ENCODE peak calls at places on chromosome 2, in six cellular contexts. N, L, I, X, Z and Y are unnamed samples.

GRCh38 chr2:236916181-236916580 is 169.5 kb upstream of the COPS8 start:
- DNase-seq in L (no peak), I (no peak), N (no peak), X (no peak), Z (no peak), Y (no peak)

GRCh38 chr2:62725712-62726055 is 20.2 kb downstream of the EHBP1 start:
- DNase-seq in X (no peak), Z (no peak), N (no peak), L (no peak), I (no peak), Y (no peak)

GRCh38 chr2:47181176-47181575 is 26.1 kb upstream of the STPG4 start:
- DNase-seq in N (no peak), L (no peak), Z (no peak), X (no peak), I (no peak), Y (no peak)

GRCh38 chr2:237092920-237093781 is 7.5 kb downstream of the COPS8 start:
- DNase-seq in N (no peak), X (peak; percentile 44), Z (no peak), L (peak; percentile 52), I (peak; percentile 65), Y (no peak)

GRCh38 chr2:9781252-9781651 is 62.0 kb upstream of the TAF1B start:
- DNase-seq in Z (no peak), I (no peak), X (no peak), N (no peak), L (peak; percentile 15), Y (no peak)

GRCh38 chr2:54092940-54093339 is 22.5 kb upstream of the ACYP2 start:
- DNase-seq in Z (no peak), I (no peak), N (no peak), X (no peak), L (no peak), Y (no peak)

GRCh38 chr2:142867161-142867560 is 10.3 kb upstream of the KYNU start:
- DNase-seq in Z (no peak), L (no peak), N (no peak), I (no peak), X (no peak), Y (no peak)

GRCh38 chr2:109591236-109591635 is 22.5 kb downstream of the SEPTIN10 start:
- DNase-seq in Z (no peak), L (no peak), X (no peak), N (no peak), I (no peak), Y (no peak)

GRCh38 chr2:239506101-239506808 is 105.4 kb upstream of the HDAC4 start:
- DNase-seq in N (no peak), Z (no peak), L (no peak), I (no peak), X (no peak), Y (no peak)

GRCh38 chr2:236290742-236291425 is 26.7 kb upstream of the ASB18 start:
- DNase-seq in N (no peak), X (no peak), Z (no peak), L (no peak), I (no peak), Y (no peak)

GRCh38 chr2:228181098-228182019 is at the start of gene SPHKAP:
- DNase-seq in L (peak; percentile 71), Z (peak; percentile 68), N (peak; percentile 65), X (peak; percentile 78), I (no peak), Y (peak; percentile 2)

GRCh38 chr2:45826889-45827635 is 175.6 kb downstream of the PRKCE start:
- DNase-seq in X (no peak), L (peak; percentile 86), N (peak; percentile 85), I (no peak), Z (no peak), Y (no peak)

GRCh38 chr2:1900736-1901135 is 156.4 kb upstream of the PXDN start:
- DNase-seq in X (peak; percentile 49), I (no peak), N (no peak), L (no peak), Z (no peak), Y (no peak)

GRCh38 chr2:208369091-208369490 is 37.5 kb upstream of the PTH2R start:
- DNase-seq in Z (no peak), X (no peak), L (no peak), N (no peak), I (no peak), Y (no peak)

GRCh38 chr2:60354713-60355112 is 198.7 kb downstream of the BCL11A start:
- DNase-seq in Z (no peak), X (peak; percentile 60), N (no peak), I (no peak), L (no peak), Y (no peak)

GRCh38 chr2:241569831-241570281 is 11.3 kb downstream of the BOK start:
- DNase-seq in L (no peak), N (peak; percentile 64), Z (peak; percentile 79), I (no peak), X (no peak), Y (no peak)

GRCh38 chr2:100960688-100961087 is 41.4 kb upstream of the RPL31 start:
- DNase-seq in N (peak; percentile 44), L (no peak), Z (no peak), I (no peak), X (no peak), Y (no peak)

GRCh38 chr2:83742117-83742782 is 716.8 kb downstream of the SUCLG1 start:
- DNase-seq in X (no peak), L (peak; percentile 30), I (no peak), Z (no peak), N (no peak), Y (no peak)

GRCh38 chr2:177239934-177240600 is 24.5 kb downstream of the NFE2L2 start:
- DNase-seq in I (no peak), L (no peak), X (no peak), Z (no peak), N (no peak), Y (peak; percentile 33)

GRCh38 chr2:59858540-59858939 is 694.9 kb downstream of the BCL11A start:
- DNase-seq in L (no peak), I (no peak), Z (peak; percentile 2), X (no peak), N (no peak), Y (no peak)

GRCh38 chr2:57490746-57491145 is 555.9 kb upstream of the VRK2 start:
- DNase-seq in X (no peak), N (no peak), L (no peak), I (no peak), Z (no peak), Y (no peak)

GRCh38 chr2:177178797-177179196 is 33.8 kb upstream of the HNRNPA3 start:
- DNase-seq in I (no peak), X (no peak), Z (no peak), N (no peak), L (no peak), Y (no peak)

GRCh38 chr2:166494140-166494544 is at the start of gene SCN7A:
- DNase-seq in I (peak; percentile 67), X (peak; percentile 60), L (peak; percentile 91), N (peak; percentile 68), Z (peak; percentile 35), Y (no peak)

GRCh38 chr2:143716527-143716926 is 587.3 kb downstream of the ARHGAP15 start:
- DNase-seq in Z (no peak), N (no peak), X (no peak), I (no peak), L (no peak), Y (no peak)

GRCh38 chr2:136323935-136324334 is 206.0 kb upstream of the CXCR4 start:
- DNase-seq in Z (no peak), I (no peak), L (no peak), X (no peak), N (no peak), Y (no peak)
- H3K27ac ChIP-seq in Z (no peak overlapping the region), I (no peak overlapping the region), L (no peak overlapping the region), X (no peak overlapping the region), N (no peak overlapping the region), Y (no peak overlapping the region)

DNA sequence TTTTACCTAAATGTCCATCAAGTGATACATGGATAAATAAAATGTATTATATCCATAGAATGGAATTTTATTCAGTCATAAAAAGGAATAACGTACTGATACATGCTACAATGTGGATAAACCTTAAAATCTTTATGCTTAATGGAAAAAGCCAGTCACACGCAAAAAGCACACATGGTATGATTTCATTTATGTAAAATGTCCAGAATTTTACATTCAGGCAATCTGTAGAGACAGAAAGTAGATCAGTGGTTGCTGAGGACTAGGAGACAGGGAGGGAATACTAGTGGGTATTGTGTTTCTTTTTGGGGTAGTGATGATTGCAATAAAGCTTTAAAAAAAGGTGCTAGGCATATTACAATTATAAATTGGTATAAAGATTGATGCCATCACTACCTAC is 30.7 kb upstream of the CD302 start:
- DNase-seq in L (no peak), Z (no peak), N (no peak), I (no peak), X (no peak), Y (no peak)
- H3K27ac ChIP-seq in L (no peak overlapping the region), Z (no peak overlapping the region), N (no peak overlapping the region), I (no peak overlapping the region), X (no peak overlapping the region), Y (no peak overlapping the region)

GRCh38 chr2:44212301-44212700 is 43.6 kb downstream of the PPM1B start:
- DNase-seq in L (no peak), X (no peak), N (no peak), I (no peak), Z (no peak), Y (no peak)
- H3K27ac ChIP-seq in L (no peak overlapping the region), X (no peak overlapping the region), N (no peak overlapping the region), I (no peak overlapping the region), Z (no peak overlapping the region), Y (no peak overlapping the region)

GRCh38 chr2:26634636-26635230 is 6.4 kb downstream of the CIB4 start:
- DNase-seq in Z (peak; percentile 31), X (no peak), I (no peak), L (no peak), N (no peak), Y (no peak)
- H3K27ac ChIP-seq in Z (no peak overlapping the region), X (no peak overlapping the region), I (no peak overlapping the region), L (no peak overlapping the region), N (no peak overlapping the region), Y (no peak overlapping the region)

DNA sequence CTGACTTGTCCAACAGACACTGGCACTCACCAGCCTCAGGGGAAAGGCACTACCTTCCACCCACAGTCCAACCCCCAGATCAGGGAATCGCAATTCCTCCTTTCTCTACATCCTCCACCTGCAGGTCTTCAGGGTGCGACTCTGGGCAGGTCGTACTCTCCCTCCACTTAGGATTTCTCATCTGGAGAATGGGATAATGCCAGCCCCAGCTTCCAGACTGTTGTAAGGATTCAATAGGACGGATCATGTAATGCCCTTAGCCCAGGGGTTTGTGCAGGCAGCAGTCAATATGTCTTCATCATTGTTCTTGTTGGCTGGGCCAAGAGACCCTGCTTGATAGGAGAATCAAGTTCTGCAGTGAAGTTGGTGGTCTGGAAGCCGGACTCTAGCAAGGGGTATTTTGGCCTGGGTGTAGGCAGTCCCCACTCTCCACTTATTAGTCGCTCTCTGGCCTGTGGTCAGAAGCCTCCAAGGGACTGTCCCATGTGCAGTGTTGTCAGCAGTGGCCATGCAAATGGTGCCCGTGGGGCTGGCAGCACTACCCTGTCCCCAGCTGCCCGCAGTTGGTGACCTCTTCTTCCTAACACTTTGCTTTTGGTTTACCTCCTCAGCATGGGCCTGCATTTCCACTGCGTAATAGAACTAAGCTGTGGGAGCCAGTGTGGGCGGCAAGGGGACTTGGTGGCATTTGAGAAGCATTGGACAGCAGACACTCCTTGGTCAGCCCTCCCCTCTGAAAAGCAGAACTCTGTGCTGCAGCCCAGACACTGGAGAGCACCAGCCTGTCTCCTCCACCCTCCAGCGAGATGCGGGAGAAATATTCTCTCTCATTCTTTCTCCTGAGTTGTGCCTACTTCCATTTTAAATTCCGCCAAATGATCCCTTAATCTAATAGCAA is 172.5 kb upstream of the HS6ST1 start:
- DNase-seq in N (no peak), X (no peak), L (no peak), Z (no peak), I (no peak), Y (no peak)
- H3K27ac ChIP-seq in N (no peak overlapping the region), X (no peak overlapping the region), L (no peak overlapping the region), Z (no peak overlapping the region), I (no peak overlapping the region), Y (no peak overlapping the region)